ENCODE peak calls at places on chromosomes 11 and 22, in six cellular contexts. One of them, this sample, is unnamed.

GRCh38 chr22:21981874-21982273 is 713 bp downstream of the TOP3B start:
- DNase-seq in left lobe of liver: no peak
- DNase-seq in NCI-H1092: no peak
- DNase-seq in MV-4-11: no peak
- DNase-seq in memory B cell: no peak
- DNase-seq in NCI-H1105 treated with DMSO at 0.1 percent for 48 hours: no peak
- DNase-seq in this sample: no peak

GRCh38 chr11:103887001-103887680 is 149.3 kb upstream of the DDI1 start:
- DNase-seq in NCI-H1092: no peak
- DNase-seq in memory B cell: no peak
- DNase-seq in MV-4-11: peak; percentile 3
- DNase-seq in NCI-H1105 treated with DMSO at 0.1 percent for 48 hours: no peak
- DNase-seq in left lobe of liver: no peak
- DNase-seq in this sample: no peak

GRCh38 chr11:90134420-90135003 is at the start of gene NAALAD2:
- DNase-seq in left lobe of liver: peak; percentile 46
- DNase-seq in MV-4-11: no peak
- DNase-seq in NCI-H1105 treated with DMSO at 0.1 percent for 48 hours: no peak
- DNase-seq in memory B cell: no peak
- DNase-seq in NCI-H1092: no peak
- DNase-seq in this sample: no peak

GRCh38 chr22:19042285-19043110 is 79.7 kb downstream of the DGCR2 start:
- DNase-seq in left lobe of liver: no peak
- DNase-seq in NCI-H1105 treated with DMSO at 0.1 percent for 48 hours: no peak
- DNase-seq in NCI-H1092: no peak
- DNase-seq in memory B cell: no peak
- DNase-seq in MV-4-11: no peak
- DNase-seq in this sample: no peak

GRCh38 chr11:7004482-7004881 is 15.7 kb downstream of the ZNF214 start:
- DNase-seq in memory B cell: no peak
- DNase-seq in NCI-H1105 treated with DMSO at 0.1 percent for 48 hours: no peak
- DNase-seq in MV-4-11: peak; percentile 90
- DNase-seq in NCI-H1092: no peak
- DNase-seq in left lobe of liver: no peak
- DNase-seq in this sample: no peak

GRCh38 chr11:5151713-5152153 is 2.8 kb downstream of the OR52A1 start:
- DNase-seq in NCI-H1092: no peak
- DNase-seq in memory B cell: no peak
- DNase-seq in MV-4-11: no peak
- DNase-seq in left lobe of liver: no peak
- DNase-seq in NCI-H1105 treated with DMSO at 0.1 percent for 48 hours: no peak
- DNase-seq in this sample: no peak

GRCh38 chr11:45090607-45091006 is 55.8 kb upstream of the PRDM11 start:
- DNase-seq in NCI-H1105 treated with DMSO at 0.1 percent for 48 hours: no peak
- DNase-seq in NCI-H1092: no peak
- DNase-seq in MV-4-11: no peak
- DNase-seq in left lobe of liver: no peak
- DNase-seq in memory B cell: no peak
- DNase-seq in this sample: no peak

GRCh38 chr11:34343686-34344085 is 14.1 kb downstream of the ABTB2 start:
- DNase-seq in NCI-H1092: no peak
- DNase-seq in NCI-H1105 treated with DMSO at 0.1 percent for 48 hours: no peak
- DNase-seq in MV-4-11: no peak
- DNase-seq in memory B cell: no peak
- DNase-seq in left lobe of liver: no peak
- DNase-seq in this sample: no peak

GRCh38 chr11:62370743-62371440 is 33.6 kb downstream of the ASRGL1 start:
- DNase-seq in NCI-H1092: no peak
- DNase-seq in NCI-H1105 treated with DMSO at 0.1 percent for 48 hours: no peak
- DNase-seq in left lobe of liver: no peak
- DNase-seq in MV-4-11: peak; percentile 37
- DNase-seq in memory B cell: no peak
- DNase-seq in this sample: peak; percentile 11

GRCh38 chr11:83459802-83460201 is 173.6 kb upstream of the CCDC90B start:
- DNase-seq in MV-4-11: no peak
- DNase-seq in memory B cell: no peak
- DNase-seq in left lobe of liver: no peak
- DNase-seq in NCI-H1105 treated with DMSO at 0.1 percent for 48 hours: no peak
- DNase-seq in NCI-H1092: no peak
- DNase-seq in this sample: no peak

GRCh38 chr11:65378208-65378927 is 4.1 kb downstream of the SLC25A45 start:
- DNase-seq in NCI-H1092: no peak
- DNase-seq in left lobe of liver: no peak
- DNase-seq in memory B cell: peak; percentile 46
- DNase-seq in MV-4-11: peak; percentile 92
- DNase-seq in NCI-H1105 treated with DMSO at 0.1 percent for 48 hours: no peak
- DNase-seq in this sample: peak; percentile 45

GRCh38 chr22:38238519-38239051 is 34.2 kb downstream of the TMEM184B start:
- DNase-seq in left lobe of liver: no peak
- DNase-seq in memory B cell: no peak
- DNase-seq in NCI-H1092: no peak
- DNase-seq in MV-4-11: no peak
- DNase-seq in NCI-H1105 treated with DMSO at 0.1 percent for 48 hours: no peak
- DNase-seq in this sample: no peak

GRCh38 chr11:97557399-97557798 is 1167.6 kb downstream of the JRKL start:
- DNase-seq in memory B cell: no peak
- DNase-seq in NCI-H1092: no peak
- DNase-seq in NCI-H1105 treated with DMSO at 0.1 percent for 48 hours: peak; percentile 17
- DNase-seq in MV-4-11: no peak
- DNase-seq in left lobe of liver: no peak
- DNase-seq in this sample: no peak

GRCh38 chr11:100681064-100681502 is 6.0 kb upstream of the ARHGAP42 start:
- DNase-seq in MV-4-11: peak; percentile 98
- DNase-seq in left lobe of liver: no peak
- DNase-seq in NCI-H1092: peak; percentile 43
- DNase-seq in NCI-H1105 treated with DMSO at 0.1 percent for 48 hours: no peak
- DNase-seq in memory B cell: peak; percentile 64
- DNase-seq in this sample: peak; percentile 55

GRCh38 chr11:116079580-116079979 is 575.4 kb upstream of the CADM1 start:
- DNase-seq in NCI-H1105 treated with DMSO at 0.1 percent for 48 hours: no peak
- DNase-seq in left lobe of liver: no peak
- DNase-seq in memory B cell: no peak
- DNase-seq in MV-4-11: no peak
- DNase-seq in NCI-H1092: no peak
- DNase-seq in this sample: no peak

GRCh38 chr22:42857845-42858481 is 890 bp upstream of the ARFGAP3 start:
- DNase-seq in left lobe of liver: peak; percentile 75
- DNase-seq in memory B cell: no peak
- DNase-seq in NCI-H1105 treated with DMSO at 0.1 percent for 48 hours: peak; percentile 15
- DNase-seq in NCI-H1092: peak; percentile 50
- DNase-seq in MV-4-11: no peak
- DNase-seq in this sample: no peak

GRCh38 chr22:45680932-45681700 is 9.5 kb downstream of the ATXN10 start:
- DNase-seq in memory B cell: no peak
- DNase-seq in NCI-H1105 treated with DMSO at 0.1 percent for 48 hours: no peak
- DNase-seq in left lobe of liver: no peak
- DNase-seq in MV-4-11: no peak
- DNase-seq in NCI-H1092: no peak
- DNase-seq in this sample: no peak

GRCh38 chr22:32106930-32107329 is 52.2 kb downstream of the C22orf42 start:
- DNase-seq in NCI-H1105 treated with DMSO at 0.1 percent for 48 hours: no peak
- DNase-seq in MV-4-11: peak; percentile 14
- DNase-seq in NCI-H1092: no peak
- DNase-seq in left lobe of liver: no peak
- DNase-seq in memory B cell: no peak
- DNase-seq in this sample: no peak

GRCh38 chr11:61961570-61962212 is 5.7 kb downstream of the FTH1 start:
- DNase-seq in left lobe of liver: peak; percentile 67
- DNase-seq in memory B cell: no peak
- DNase-seq in NCI-H1105 treated with DMSO at 0.1 percent for 48 hours: no peak
- DNase-seq in NCI-H1092: no peak
- DNase-seq in MV-4-11: no peak
- DNase-seq in this sample: no peak